ENCODE peak calls at places on chromosome 11, in six cellular contexts. E is stomach, L is fibroblast of lung, G is body of pancreas, M is heart left ventricle, I is kidney. Q is an unnamed sample.

GRCh38 chr11:103396237-103396636 is 287.0 kb downstream of the DYNC2H1 start:
- DNase-seq in L (no peak), E (no peak), M (no peak), I (no peak), G (no peak), Q (no peak)

GRCh38 chr11:129119036-129119435 is 73.1 kb downstream of the ARHGAP32 start:
- DNase-seq in L (no peak), G (no peak), I (no peak), E (no peak), M (no peak), Q (no peak)

GRCh38 chr11:96111308-96111707 is 187.4 kb upstream of the MTMR2 start:
- DNase-seq in I (no peak), L (no peak), E (no peak), G (no peak), M (no peak), Q (no peak)

GRCh38 chr11:33716236-33716635 is 15.6 kb upstream of the C11orf91 start:
- DNase-seq in M (no peak), I (no peak), E (no peak), G (peak), L (peak), Q (peak)

GRCh38 chr11:71140206-71140919 is 112.0 kb downstream of the SHANK2 start:
- DNase-seq in M (no peak), G (peak), L (no peak), E (no peak), I (no peak), Q (no peak)

GRCh38 chr11:126165366-126166156 is 45.9 kb downstream of the RPUSD4 start:
- DNase-seq in M (no peak), I (peak), E (no peak), G (no peak), L (no peak), Q (no peak)

GRCh38 chr11:113896156-113896879 is 8.3 kb upstream of the HTR3B start:
- DNase-seq in M (peak), L (peak), I (no peak), E (peak), G (peak), Q (peak)

GRCh38 chr11:129999407-129999806 is 3.2 kb downstream of the PRDM10 start:
- DNase-seq in L (no peak), E (no peak), G (no peak), M (no peak), I (no peak), Q (no peak)

GRCh38 chr11:6563121-6563619 is 40.2 kb downstream of the RRP8 start:
- DNase-seq in G (no peak), E (no peak), I (no peak), M (no peak), L (no peak), Q (no peak)

GRCh38 chr11:119583585-119583984 is 145.4 kb downstream of the NECTIN1 start:
- DNase-seq in M (no peak), G (no peak), I (no peak), L (no peak), E (no peak), Q (no peak)
- TF ChIP-seq CTCF in M (no peak), G (no peak), I (no peak), L (peak), E (no peak), Q (no peak)

GRCh38 chr11:116716617-116717016 is 56.2 kb downstream of the BUD13 start:
- DNase-seq in M (no peak), G (no peak), E (no peak), L (no peak), I (no peak), Q (no peak)

GRCh38 chr11:116714902-116715301 is 57.9 kb downstream of the BUD13 start:
- DNase-seq in L (no peak), E (no peak), G (no peak), M (no peak), I (no peak), Q (no peak)

GRCh38 chr11:116719102-116719501 is 53.7 kb downstream of the BUD13 start:
- DNase-seq in G (no peak), M (no peak), E (no peak), I (no peak), L (no peak), Q (no peak)

GRCh38 chr11:116712428-116712827 is 60.4 kb downstream of the BUD13 start:
- DNase-seq in L (no peak), M (no peak), I (no peak), E (no peak), G (no peak), Q (no peak)

DNA sequence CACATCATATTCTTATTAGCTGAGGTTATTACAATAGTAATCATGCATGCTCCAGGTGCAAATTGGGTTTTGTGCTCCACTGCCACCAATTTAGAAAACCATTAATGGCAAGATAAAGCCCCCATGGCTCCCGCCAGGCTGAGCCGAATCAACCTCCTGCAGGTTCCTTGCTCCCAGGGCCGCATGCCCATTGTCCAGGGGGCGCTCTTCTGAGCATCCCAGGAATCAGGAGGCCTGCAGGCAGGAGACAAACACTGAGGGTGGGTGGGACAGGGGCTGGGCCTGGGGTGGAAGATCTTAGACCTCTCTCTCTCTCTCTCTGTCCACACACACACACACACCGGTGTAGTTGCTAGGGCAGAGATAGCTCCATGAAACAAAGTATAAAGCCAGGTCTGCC is 57.4 kb downstream of the BUD13 start:
- DNase-seq in I (no peak), L (no peak), G (no peak), M (no peak), E (no peak), Q (no peak)
- TF ChIP-seq CTCF in I (no peak), L (no peak), G (no peak), M (no peak), E (no peak), Q (no peak)

GRCh38 chr11:54558407-54558806 is 45.4 kb downstream of the OR4C46 start:
- DNase-seq in I (no peak), E (no peak), M (no peak), L (peak), G (no peak), Q (no peak)

DNA sequence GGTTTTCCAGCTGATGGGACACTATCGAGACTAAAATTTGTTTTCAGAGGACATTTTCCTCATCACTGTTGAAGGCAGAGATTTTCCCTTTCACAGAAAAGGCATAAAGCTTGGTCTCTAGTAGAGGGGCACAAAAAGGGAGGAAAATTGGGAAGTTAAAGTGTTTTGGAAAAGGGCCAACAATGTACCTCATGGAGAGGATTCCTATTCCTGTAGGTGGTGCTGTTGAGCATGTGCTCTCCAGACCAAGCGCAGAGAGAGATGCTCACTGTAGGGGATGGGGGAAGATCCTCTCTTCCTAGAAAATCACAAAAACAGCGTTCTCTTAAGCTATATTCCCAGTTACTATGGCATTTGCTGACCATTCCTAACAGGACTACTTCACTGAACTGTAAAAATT is 44.9 kb downstream of the OR4C46 start:
- DNase-seq in E (no peak), L (no peak), G (no peak), I (no peak), M (no peak), Q (no peak)
- TF ChIP-seq CTCF in E (no peak), L (no peak), G (no peak), I (no peak), M (no peak), Q (no peak)

GRCh38 chr11:20669833-20670684 is 673 bp downstream of the NELL1 start:
- DNase-seq in L (no peak), E (no peak), G (no peak), M (no peak), I (peak), Q (no peak)

GRCh38 chr11:20671856-20672546 is 2.6 kb downstream of the NELL1 start:
- DNase-seq in M (no peak), L (no peak), I (no peak), E (no peak), G (no peak), Q (no peak)

GRCh38 chr11:20670932-20671403 is 1.6 kb downstream of the NELL1 start:
- DNase-seq in M (no peak), G (no peak), E (no peak), I (peak), L (no peak), Q (no peak)

GRCh38 chr11:20668844-20669832 is at the start of gene NELL1:
- DNase-seq in E (no peak), I (peak), L (no peak), M (no peak), G (peak), Q (no peak)

GRCh38 chr11:20672575-20672974 is 3.2 kb downstream of the NELL1 start:
- DNase-seq in M (no peak), L (no peak), I (no peak), G (no peak), E (no peak), Q (no peak)
- TF ChIP-seq CTCF in M (no peak), L (peak), I (no peak), G (peak), E (peak), Q (no peak)

Q was measured in HL-60.